ENCODE peak calls at places on chromosomes 13 and 19, in four cellular contexts. U is non-pigmented ciliary epithelial cell, W is cortex of kidney, A is ACHN. H is an unnamed sample.

GRCh38 chr19:46718157-46718933 is 1.4 kb upstream of the PRKD2 start:
- DNase-seq in U (no peak), W (no peak), A (no peak), H (no peak)

GRCh38 chr13:48892311-48892710 is 83.4 kb upstream of the FNDC3A start:
- DNase-seq in U (peak; percentile 84), W (no peak), A (peak; percentile 19), H (peak; percentile 88)

GRCh38 chr19:23949611-23950010 is 34.9 kb downstream of the ZNF726 start:
- DNase-seq in U (no peak), W (no peak), A (no peak), H (no peak)

GRCh38 chr19:19551862-19552192 is 13.8 kb downstream of the CILP2 start:
- DNase-seq in U (no peak), W (no peak), A (no peak), H (no peak)

GRCh38 chr13:34153428-34154180 is 335.7 kb downstream of the RFC3 start:
- DNase-seq in U (no peak), W (no peak), A (no peak), H (peak; percentile 16)

GRCh38 chr19:6056282-6056741 is 54.0 kb downstream of the RFX2 start:
- DNase-seq in U (no peak), W (no peak), A (no peak), H (no peak)

GRCh38 chr13:21137696-21138095 is 38.7 kb downstream of the SKA3 start:
- DNase-seq in U (peak; percentile 11), W (no peak), A (peak; percentile 24), H (peak; percentile 58)

GRCh38 chr19:13689050-13689449 is 75.3 kb upstream of the MRI1 start:
- DNase-seq in U (no peak), W (no peak), A (no peak), H (no peak)

GRCh38 chr13:89966524-89966923 is 1381.0 kb upstream of the MIR17HG start:
- DNase-seq in U (no peak), W (no peak), A (no peak), H (no peak)

GRCh38 chr13:29379281-29379680 is 216.2 kb downstream of the SLC7A1 start:
- DNase-seq in U (no peak), W (no peak), A (no peak), H (no peak)

GRCh38 chr19:47549341-47549768 is 23.6 kb downstream of the ZNF541 start:
- DNase-seq in U (no peak), W (no peak), A (no peak), H (no peak)

GRCh38 chr13:65679240-65679639 is 1550.9 kb downstream of the PCDH9 start:
- DNase-seq in U (no peak), W (no peak), A (no peak), H (no peak)

GRCh38 chr19:44641866-44642265 is 1.8 kb upstream of the PVR start:
- DNase-seq in U (no peak), W (no peak), A (no peak), H (no peak)

GRCh38 chr19:43469160-43469480 is 3.7 kb upstream of the LYPD3 start:
- DNase-seq in U (no peak), W (no peak), A (no peak), H (no peak)

GRCh38 chr19:3035542-3036118 is 6.5 kb upstream of the TLE2 start:
- DNase-seq in U (peak; percentile 99), W (peak; percentile 59), A (peak; percentile 98), H (peak; percentile 98)

GRCh38 chr13:97629601-97630272 is 195.8 kb downstream of the RAP2A start:
- DNase-seq in U (no peak), W (no peak), A (no peak), H (no peak)

GRCh38 chr13:113836917-113837553 is 26.8 kb downstream of the GAS6 start:
- DNase-seq in U (peak; percentile 73), W (no peak), A (peak; percentile 60), H (peak; percentile 63)

GRCh38 chr13:31116224-31116623 is 45.5 kb downstream of the HSPH1 start:
- DNase-seq in U (no peak), W (no peak), A (no peak), H (peak; percentile 28)

GRCh38 chr19:50522881-50523280 is 9.2 kb upstream of the ASPDH start:
- DNase-seq in U (no peak), W (no peak), A (no peak), H (no peak)

GRCh38 chr13:28636677-28637317 is 22.1 kb upstream of the POMP start:
- DNase-seq in U (no peak), W (no peak), A (peak; percentile 67), H (peak; percentile 88)

H was measured in kidney tubule cell.